ENCODE peak calls at places on chromosomes 6 and 20, in five cellular contexts. O, M, J, D and E are unnamed samples.
A peak's percentile ranks its signal among the peaks of the same experiment; 100 is the strongest.

GRCh38 chr20:19888269-19888669 is 128.9 kb upstream of the NAA20 start:
- DNase-seq in M (no peak), J (peak; percentile 67), O (no peak), D (no peak), E (no peak)

GRCh38 chr20:47055699-47056369 is 161.2 kb downstream of the EYA2 start:
- DNase-seq in O (no peak), J (no peak), D (no peak), M (peak; percentile 80), E (no peak)

GRCh38 chr6:137399949-137400443 is 94.2 kb downstream of the OLIG3 start:
- DNase-seq in M (no peak), J (no peak), O (no peak), D (no peak), E (no peak)

GRCh38 chr6:4402477-4402976 is 267.2 kb upstream of the ECI2 start:
- DNase-seq in O (no peak), M (peak; percentile 84), D (no peak), J (peak; percentile 15), E (no peak)

GRCh38 chr20:61955668-61956395 is 109.8 kb downstream of the TAF4 start:
- DNase-seq in D (no peak), M (no peak), J (no peak), O (no peak), E (no peak)

GRCh38 chr6:11241793-11242201 is 9.3 kb upstream of the NEDD9 start:
- DNase-seq in O (no peak), M (peak; percentile 50), J (peak; percentile 87), D (no peak), E (no peak)

GRCh38 chr6:84976516-84977420 is 212.4 kb upstream of the TBX18 start:
- DNase-seq in J (no peak), M (peak; percentile 38), D (no peak), O (no peak), E (no peak)

GRCh38 chr6:154228521-154228905 is 128.1 kb downstream of the IPCEF1 start:
- DNase-seq in O (no peak), J (no peak), M (no peak), D (no peak), E (no peak)

GRCh38 chr6:82408952-82409421 is 45.4 kb downstream of the TPBG start:
- DNase-seq in O (no peak), M (peak; percentile 64), D (no peak), J (no peak), E (no peak)

GRCh38 chr20:50304883-50305635 is 114.4 kb downstream of the CEBPB start:
- DNase-seq in O (no peak), D (no peak), J (peak; percentile 40), M (peak; percentile 99), E (no peak)

GRCh38 chr20:57474816-57475215 is 50.1 kb downstream of the CTCFL start:
- DNase-seq in M (no peak), J (no peak), O (no peak), D (no peak), E (no peak)

GRCh38 chr6:5749016-5749665 is 257.6 kb downstream of the NRN1 start:
- DNase-seq in M (no peak), O (no peak), D (no peak), J (no peak), E (no peak)

GRCh38 chr6:151160869-151161268 is 78.9 kb upstream of the AKAP12 start:
- DNase-seq in O (no peak), J (peak; percentile 95), D (no peak), M (no peak), E (no peak)

GRCh38 chr6:26205161-26205624 is 118.0 kb downstream of the HFE start:
- DNase-seq in J (peak; percentile 87), O (peak; percentile 76), M (peak; percentile 90), D (peak; percentile 73), E (peak; percentile 72)

GRCh38 chr6:116034327-116034726 is 26.4 kb downstream of the FRK start:
- DNase-seq in J (no peak), D (no peak), O (no peak), M (peak; percentile 57), E (no peak)

GRCh38 chr20:42749548-42749947 is 440.2 kb downstream of the PTPRT start:
- DNase-seq in D (no peak), J (no peak), M (no peak), O (no peak), E (no peak)

GRCh38 chr20:3679749-3680700 is 1.8 kb downstream of the ADAM33 start:
- DNase-seq in O (no peak), J (no peak), M (peak; percentile 96), D (no peak), E (no peak)

GRCh38 chr6:47292944-47293343 is 16.8 kb downstream of the TNFRSF21 start:
- DNase-seq in O (no peak), D (no peak), M (peak; percentile 9), J (no peak), E (no peak)

GRCh38 chr6:166750125-166750793 is 123.2 kb upstream of the RPS6KA2 start:
- DNase-seq in D (no peak), M (no peak), O (no peak), J (no peak), E (no peak)

GRCh38 chr6:3041606-3042005 is 26.7 kb upstream of the RIPK1 start:
- DNase-seq in O (no peak), J (no peak), M (no peak), D (no peak), E (no peak)

GRCh38 chr6:49423817-49424216 is 39.2 kb downstream of the MMUT start:
- DNase-seq in J (no peak), M (no peak), O (no peak), D (no peak), E (no peak)

GRCh38 chr6:166947251-166947650 is 9.1 kb downstream of the RNASET2 start:
- DNase-seq in M (no peak), J (no peak), D (no peak), O (no peak), E (no peak)

DNA sequence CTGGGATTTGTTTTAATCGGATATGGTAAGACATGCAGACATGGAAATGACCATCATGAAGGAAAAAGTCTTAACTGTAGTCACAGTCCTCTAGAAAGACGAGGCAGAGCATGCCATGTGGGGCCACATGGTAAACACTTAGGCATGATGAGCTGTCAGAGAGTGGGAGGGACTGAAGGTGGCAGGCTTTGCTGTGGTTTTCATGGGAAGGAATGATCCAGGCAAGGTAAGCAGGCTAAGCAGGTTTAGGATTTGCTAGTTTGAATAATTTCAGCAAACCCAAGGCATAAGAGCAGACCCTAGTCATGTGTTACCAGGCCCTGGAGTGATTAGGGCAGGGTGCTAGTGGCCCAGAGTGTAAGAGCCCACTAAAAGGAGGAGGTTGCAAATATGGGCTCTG is 47.2 kb upstream of the STMND1 start:
- DNase-seq in O (no peak), D (no peak), M (no peak), J (no peak), E (no peak)
- TF ChIP-seq CTCF in O (no peak), D (no peak), M (no peak), J (no peak), E (no peak)

GRCh38 chr6:163652328-163652727 is 237.8 kb downstream of the QKI start:
- DNase-seq in D (no peak), J (no peak), M (no peak), O (no peak), E (no peak)

GRCh38 chr6:163659807-163660206 is 245.3 kb downstream of the QKI start:
- DNase-seq in D (no peak), J (no peak), M (no peak), O (no peak), E (no peak)

GRCh38 chr6:163661271-163661671 is 246.8 kb downstream of the QKI start:
- DNase-seq in O (no peak), D (no peak), J (no peak), M (no peak), E (no peak)

GRCh38 chr6:163651910-163652309 is 237.4 kb downstream of the QKI start:
- DNase-seq in D (no peak), J (no peak), M (peak; percentile 20), O (no peak), E (no peak)

DNA sequence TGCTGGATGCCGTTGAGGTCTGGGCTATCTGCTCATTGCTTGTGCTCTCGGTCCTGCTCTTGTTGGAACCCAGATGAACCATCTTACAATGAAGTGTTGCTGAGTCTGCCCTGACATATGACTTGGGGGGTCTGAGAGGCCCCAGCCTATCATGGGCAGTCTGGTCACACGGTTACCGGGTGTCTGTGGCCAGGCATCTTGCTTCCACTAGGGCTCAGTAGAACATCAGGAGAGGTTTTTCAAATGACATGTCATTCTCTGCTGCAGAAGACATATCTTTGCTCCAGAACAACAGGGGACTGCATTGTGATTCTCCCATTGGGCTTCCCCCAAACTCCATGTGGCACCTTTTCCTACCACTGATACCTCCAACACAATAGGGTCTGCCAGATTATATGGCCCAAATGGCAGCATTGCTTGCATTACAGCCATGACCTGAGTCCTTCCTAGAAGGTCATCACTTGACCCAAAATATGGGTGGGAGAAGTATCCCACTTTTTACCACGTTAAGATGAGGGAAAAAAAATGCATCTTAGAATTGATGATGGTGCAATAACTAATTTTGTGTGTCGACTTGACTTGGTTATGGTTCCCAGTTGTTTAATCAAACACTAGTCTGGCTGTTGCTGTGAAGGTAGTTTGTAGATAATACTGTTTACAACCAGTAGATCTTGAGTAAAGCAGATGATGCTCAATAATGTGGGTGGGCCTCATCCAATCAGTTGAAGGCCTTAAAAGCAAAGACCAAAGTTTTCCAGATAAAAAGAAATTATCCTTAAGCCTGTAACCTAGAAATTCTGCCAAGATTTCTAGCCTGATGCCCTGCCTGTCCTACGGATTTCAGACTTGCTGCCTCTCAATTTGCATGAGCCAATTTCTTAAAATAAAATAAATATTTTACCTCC is 241.0 kb downstream of the QKI start:
- DNase-seq in J (no peak), D (no peak), O (no peak), M (no peak), E (no peak)
- TF ChIP-seq CTCF in J (no peak), D (no peak), O (no peak), M (no peak), E (peak; percentile 19)

DNA sequence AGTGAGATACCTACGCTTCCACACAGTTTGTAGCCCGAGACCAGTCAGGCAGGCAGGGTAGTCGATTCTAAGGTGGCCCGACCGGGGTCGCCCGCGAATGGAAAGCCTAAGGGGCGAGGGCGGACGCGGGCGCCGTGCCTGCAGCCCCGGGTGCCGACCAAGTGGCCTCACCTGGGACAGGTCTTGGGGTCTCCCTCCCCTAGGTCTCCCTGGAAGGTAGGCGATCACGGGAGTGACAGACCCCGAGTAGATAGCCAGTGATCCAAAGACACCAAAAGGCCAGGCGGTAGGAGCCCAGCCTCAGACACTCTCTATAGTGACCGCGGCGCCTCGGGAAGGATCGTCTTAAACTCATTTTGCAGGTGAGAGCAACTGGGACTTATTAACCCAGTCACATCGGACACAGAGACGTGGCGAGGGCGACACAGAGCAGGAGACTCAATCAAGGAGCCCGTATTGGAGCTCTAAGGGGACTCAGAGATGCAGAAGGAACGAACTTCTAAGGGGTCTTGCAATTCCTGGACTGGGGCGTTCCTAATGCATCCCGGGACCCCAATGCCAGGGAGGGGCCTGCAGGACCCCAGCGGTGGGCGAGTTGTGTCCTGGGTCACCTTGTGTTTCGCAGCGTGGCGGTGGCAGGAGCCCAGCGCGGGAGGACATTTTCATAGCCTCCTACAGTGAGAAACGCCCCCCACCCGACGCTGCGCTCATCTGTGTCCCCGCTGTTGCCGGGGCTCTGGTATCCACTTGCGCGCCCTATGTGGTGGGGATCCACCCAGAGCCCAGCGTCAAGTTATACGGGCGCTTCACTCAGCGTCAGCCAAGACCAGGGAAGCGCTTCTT is 2.1 kb upstream of the VSX1 start:
- DNase-seq in O (no peak), M (no peak), D (no peak), J (no peak), E (peak; percentile 74)
- TF ChIP-seq CTCF in O (no peak), M (peak; percentile 34), D (no peak), J (no peak), E (peak; percentile 33)

DNA sequence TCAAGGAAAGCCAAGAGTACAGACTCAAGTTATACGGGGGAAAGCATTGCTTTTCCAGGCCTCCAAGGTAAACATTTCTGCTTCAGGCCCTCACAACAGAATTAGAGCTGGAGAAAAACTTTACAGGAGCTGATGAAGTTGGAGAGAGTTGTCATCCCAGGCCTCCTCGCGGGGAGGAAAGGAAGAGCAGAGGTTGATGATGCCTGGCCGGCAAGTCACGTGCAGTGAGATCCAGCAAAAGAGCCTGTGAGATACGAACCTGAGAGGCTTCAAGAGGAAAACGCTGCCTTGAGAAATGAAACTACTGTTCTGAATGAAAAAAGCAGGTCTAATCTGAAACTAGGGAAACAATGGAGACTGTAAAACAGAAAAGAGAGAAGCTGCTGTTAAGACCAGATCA is 122.9 kb downstream of the FAM120B start:
- DNase-seq in M (no peak), O (no peak), J (peak; percentile 49), D (no peak), E (no peak)
- TF ChIP-seq CTCF in M (peak; percentile 10), O (no peak), J (no peak), D (no peak), E (no peak)